ENCODE peak calls at places on chromosomes 2 and 18, in eight cellular contexts. P, S, B, A, K, E, T and M are unnamed samples.

GRCh38 chr2:238403632-238404405 is 22.9 kb upstream of the ASB1 start:
- DNase-seq in P (no peak), S (no peak), B (no peak), A (no peak), K (no peak), E (no peak), T (no peak), M (no peak)

GRCh38 chr2:133642831-133643230 is 74.6 kb upstream of the NCKAP5 start:
- DNase-seq in P (no peak), S (no peak), B (peak), A (no peak), K (no peak), E (no peak), T (peak), M (no peak)

GRCh38 chr18:24987271-24987932 is 364.6 kb downstream of the ZNF521 start:
- DNase-seq in P (no peak), S (peak), B (peak), A (no peak), K (peak), E (peak), T (peak), M (no peak)

GRCh38 chr2:17580319-17580715 is 39.8 kb downstream of the VSNL1 start:
- DNase-seq in P (no peak), S (no peak), B (no peak), A (no peak), K (no peak), E (no peak), T (no peak), M (no peak)

GRCh38 chr2:196324212-196324611 is 152.8 kb upstream of the STK17B start:
- DNase-seq in P (no peak), S (no peak), B (peak), A (no peak), K (no peak), E (no peak), T (no peak), M (no peak)

GRCh38 chr18:60910534-60910933 is 422.7 kb upstream of the CDH20 start:
- DNase-seq in P (no peak), S (no peak), B (no peak), A (no peak), K (no peak), E (no peak), T (no peak), M (no peak)

GRCh38 chr2:36497570-36498163 is 100.3 kb downstream of the FEZ2 start:
- DNase-seq in P (no peak), S (no peak), B (no peak), A (no peak), K (no peak), E (no peak), T (no peak), M (no peak)

GRCh38 chr18:55419939-55420664 is 167.9 kb downstream of the TCF4 start:
- DNase-seq in P (no peak), S (no peak), B (peak), A (no peak), K (no peak), E (no peak), T (peak), M (no peak)

GRCh38 chr2:63058742-63059433 is 8.3 kb downstream of the OTX1 start:
- DNase-seq in P (no peak), S (peak), B (no peak), A (no peak), K (no peak), E (no peak), T (no peak), M (no peak)

GRCh38 chr2:28047698-28048097 is 157.2 kb downstream of the BABAM2 start:
- DNase-seq in P (no peak), S (peak), B (peak), A (no peak), K (no peak), E (no peak), T (no peak), M (no peak)

GRCh38 chr2:143355814-143356213 is 226.6 kb downstream of the ARHGAP15 start:
- DNase-seq in P (no peak), S (no peak), B (no peak), A (no peak), K (no peak), E (no peak), T (no peak), M (no peak)

GRCh38 chr2:26246818-26247217 is 2.1 kb downstream of the HADHB start:
- DNase-seq in P (peak), S (no peak), B (peak), A (no peak), K (peak), E (peak), T (no peak), M (no peak)

GRCh38 chr18:23058746-23059440 is 76.4 kb upstream of the CABLES1 start:
- DNase-seq in P (no peak), S (no peak), B (no peak), A (no peak), K (no peak), E (no peak), T (no peak), M (no peak)

GRCh38 chr18:9683418-9684396 is 24.4 kb upstream of the RAB31 start:
- DNase-seq in P (peak), S (peak), B (peak), A (no peak), K (no peak), E (no peak), T (peak), M (no peak)

GRCh38 chr2:55887906-55888625 is 35.5 kb downstream of the EFEMP1 start:
- DNase-seq in P (peak), S (peak), B (peak), A (no peak), K (no peak), E (no peak), T (no peak), M (no peak)

GRCh38 chr18:48827321-48828200 is 123.2 kb downstream of the SMAD7 start:
- DNase-seq in P (no peak), S (peak), B (peak), A (peak), K (no peak), E (no peak), T (no peak), M (no peak)

GRCh38 chr2:191696001-191696400 is 18.1 kb downstream of the NABP1 start:
- DNase-seq in P (no peak), S (peak), B (peak), A (no peak), K (peak), E (peak), T (peak), M (no peak)

GRCh38 chr2:61951876-61952275 is 46.4 kb downstream of the COMMD1 start:
- DNase-seq in P (no peak), S (no peak), B (no peak), A (no peak), K (no peak), E (no peak), T (no peak), M (no peak)

GRCh38 chr2:83103602-83104001 is 1355.5 kb downstream of the SUCLG1 start:
- DNase-seq in P (peak), S (peak), B (peak), A (no peak), K (no peak), E (no peak), T (no peak), M (no peak)